ENCODE peak calls at places on chromosome 5, in seven cellular contexts. F, P, O, D, X, U and A are unnamed samples.

GRCh38 chr5:140346348-140347221 is at the start of gene HBEGF:
- DNase-seq in D (peak), F (peak), X (peak), P (peak), O (peak), U (peak), A (peak)

GRCh38 chr5:19977069-19977468 is 10.9 kb downstream of the CDH18 start:
- DNase-seq in F (no peak), O (no peak), X (no peak), D (no peak), U (no peak), P (no peak), A (no peak)

GRCh38 chr5:93071710-93072109 is 509.3 kb downstream of the NR2F1-AS1 start:
- DNase-seq in O (no peak), X (no peak), D (no peak), F (no peak), P (no peak), U (no peak), A (no peak)

GRCh38 chr5:122457178-122457826 is 145.3 kb downstream of the SNCAIP start:
- DNase-seq in D (no peak), P (no peak), U (no peak), F (no peak), X (no peak), O (no peak), A (no peak)

GRCh38 chr5:173764321-173765029 is 123.7 kb upstream of the CPEB4 start:
- DNase-seq in D (no peak), U (peak), P (peak), X (peak), F (peak), O (peak), A (no peak)

GRCh38 chr5:143014017-143014651 is 244.0 kb downstream of the ARHGAP26 start:
- DNase-seq in P (no peak), U (peak), F (no peak), X (peak), O (peak), D (peak), A (no peak)

GRCh38 chr5:149857499-149857898 is 87.1 kb downstream of the PDE6A start:
- DNase-seq in D (no peak), F (no peak), P (peak), X (no peak), U (no peak), O (no peak), A (no peak)

GRCh38 chr5:76818844-76819831 is at the start of gene F2RL1:
- DNase-seq in X (peak), P (peak), O (peak), U (peak), F (peak), D (peak), A (peak)

GRCh38 chr5:761206-761771 is 23.2 kb downstream of the ZDHHC11B start:
- DNase-seq in F (no peak), X (no peak), P (no peak), U (no peak), D (no peak), O (no peak), A (no peak)

GRCh38 chr5:171842006-171842776 is 56.6 kb downstream of the SMIM23 start:
- DNase-seq in X (peak), U (no peak), D (no peak), F (no peak), P (no peak), O (no peak), A (no peak)

GRCh38 chr5:125422342-125422741 is 675.9 kb upstream of the ZNF608 start:
- DNase-seq in P (no peak), O (no peak), U (no peak), F (no peak), D (no peak), X (no peak), A (no peak)

GRCh38 chr5:141876628-141877477 is 1.4 kb downstream of the PCDH1 start:
- DNase-seq in X (peak), U (no peak), P (peak), O (peak), F (no peak), D (peak), A (no peak)

GRCh38 chr5:13188393-13188792 is 756.1 kb downstream of the DNAH5 start:
- DNase-seq in O (no peak), F (no peak), U (no peak), D (no peak), X (no peak), P (no peak), A (no peak)

GRCh38 chr5:14672082-14672481 is 7.6 kb downstream of the OTULIN start:
- DNase-seq in D (no peak), X (peak), P (no peak), U (no peak), O (no peak), F (no peak), A (no peak)

GRCh38 chr5:3265936-3266335 is 329.7 kb upstream of the IRX1 start:
- DNase-seq in U (no peak), F (no peak), P (no peak), D (no peak), O (no peak), X (no peak), A (no peak)

DNA sequence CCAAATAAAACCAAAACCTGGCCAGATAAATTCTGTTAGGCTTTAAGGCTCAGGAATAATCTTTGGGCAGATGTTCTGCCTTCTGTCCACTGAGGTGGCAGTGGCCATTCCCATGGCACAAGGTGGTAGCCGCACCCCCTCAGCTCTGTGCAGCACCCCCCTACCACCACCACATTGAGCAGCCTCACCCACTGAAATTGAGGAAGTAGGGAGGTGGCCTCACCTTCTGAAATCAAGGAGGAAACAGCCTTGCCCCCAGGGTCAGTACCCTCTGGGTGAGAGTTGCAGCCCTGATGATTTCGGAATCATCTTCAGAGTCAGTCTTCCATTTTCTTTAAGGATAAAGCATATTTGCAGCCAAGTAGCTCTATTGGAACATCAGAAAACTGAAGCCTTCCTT is 204.8 kb upstream of the PIK3R1 start:
- DNase-seq in D (no peak), U (no peak), X (no peak), P (no peak), F (no peak), O (no peak), A (no peak)
- H4K8ac ChIP-seq in D (no peak), U (no peak), X (no peak), P (no peak), F (no peak), O (no peak), A (no peak)

GRCh38 chr5:6086871-6087270 is 291.5 kb downstream of the MED10 start:
- DNase-seq in D (no peak), P (no peak), X (no peak), O (no peak), F (no peak), U (no peak), A (no peak)
- H2BK120ac ChIP-seq in D (no peak), P (no peak), X (no peak), O (no peak), F (no peak), U (no peak), A (no peak)

DNA sequence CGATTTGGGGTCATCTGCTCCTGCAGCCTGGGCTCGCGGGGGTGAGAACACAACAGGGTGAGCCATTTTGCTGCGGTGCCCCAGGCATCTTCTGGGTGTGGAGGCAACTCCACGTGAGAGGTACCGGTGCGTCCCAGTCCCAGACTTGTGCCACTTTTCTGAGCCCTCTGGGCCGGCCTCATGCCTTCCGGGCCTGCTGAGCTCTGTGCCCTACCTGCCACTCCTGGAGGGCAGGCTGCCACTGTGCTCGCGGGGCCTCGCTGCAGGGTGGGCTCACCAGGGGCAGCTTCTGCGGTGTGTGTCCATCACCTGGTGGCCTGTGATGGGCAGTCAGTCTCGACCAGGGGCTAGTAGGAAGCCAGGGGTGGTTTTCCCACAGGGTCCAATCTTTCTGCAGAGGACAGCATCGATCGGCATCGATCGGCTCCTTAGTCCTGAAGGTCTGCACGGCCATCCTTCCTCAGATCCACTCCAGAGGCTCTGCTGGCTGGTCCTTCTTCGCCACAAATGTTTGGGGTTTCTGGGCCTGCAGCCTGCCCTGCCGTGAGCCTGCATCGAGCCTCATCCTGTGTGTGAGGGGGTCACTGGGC is 22.6 kb downstream of the IRX4 start:
- DNase-seq in P (no peak), O (no peak), F (no peak), U (no peak), X (no peak), D (no peak), A (no peak)
- H4K8ac ChIP-seq in P (no peak), O (no peak), F (no peak), U (no peak), X (no peak), D (no peak), A (no peak)

GRCh38 chr5:119070828-119071572 is at the start of gene DMXL1:
- DNase-seq in F (peak), U (peak), O (peak), P (peak), X (peak), D (peak), A (peak)
- H2BK120ac ChIP-seq in F (peak), U (no peak), O (no peak), P (peak), X (peak), D (peak), A (no peak)

GRCh38 chr5:129804705-129805104 is 56.8 kb downstream of the MINAR2 start:
- DNase-seq in X (no peak), F (no peak), D (no peak), U (peak), P (no peak), O (peak), A (no peak)
- H4K8ac ChIP-seq in X (no peak), F (no peak), D (no peak), U (no peak), P (no peak), O (no peak), A (no peak)

GRCh38 chr5:56763182-56763581 is 52.2 kb upstream of the MAP3K1 start:
- DNase-seq in D (no peak), X (no peak), O (no peak), F (no peak), P (no peak), U (no peak), A (no peak)

GRCh38 chr5:56757077-56757476 is 58.3 kb upstream of the MAP3K1 start:
- DNase-seq in O (peak), X (peak), P (peak), F (peak), D (no peak), U (no peak), A (no peak)

GRCh38 chr5:56760723-56761122 is 54.6 kb upstream of the MAP3K1 start:
- DNase-seq in X (no peak), D (no peak), O (peak), P (no peak), F (no peak), U (no peak), A (peak)

GRCh38 chr5:56761486-56761885 is 53.9 kb upstream of the MAP3K1 start:
- DNase-seq in U (no peak), X (no peak), P (no peak), F (no peak), O (no peak), D (no peak), A (no peak)

DNA sequence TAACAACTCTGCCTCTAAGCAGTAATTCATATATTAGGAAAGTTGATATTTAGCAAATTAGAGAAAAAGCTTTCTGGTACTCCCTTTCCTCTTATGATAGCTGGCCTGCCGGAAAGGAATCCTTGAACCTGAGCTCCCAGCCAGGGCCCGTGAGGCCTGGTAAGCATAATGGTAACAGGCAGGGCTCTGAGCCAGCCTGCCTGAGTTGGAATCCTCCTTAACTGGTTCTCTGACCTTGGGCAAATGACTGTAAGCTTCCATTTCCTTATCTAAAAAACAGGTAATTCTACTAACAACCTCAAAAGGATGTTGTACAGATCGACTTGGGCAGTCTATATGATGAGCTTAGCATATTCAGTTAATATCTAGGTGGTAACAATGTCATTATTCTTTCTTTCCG is 55.8 kb upstream of the MAP3K1 start:
- DNase-seq in P (no peak), U (no peak), X (peak), F (no peak), D (no peak), O (no peak), A (no peak)
- H2BK120ac ChIP-seq in P (no peak), U (no peak), X (no peak), F (no peak), D (no peak), O (no peak), A (no peak)

DNA sequence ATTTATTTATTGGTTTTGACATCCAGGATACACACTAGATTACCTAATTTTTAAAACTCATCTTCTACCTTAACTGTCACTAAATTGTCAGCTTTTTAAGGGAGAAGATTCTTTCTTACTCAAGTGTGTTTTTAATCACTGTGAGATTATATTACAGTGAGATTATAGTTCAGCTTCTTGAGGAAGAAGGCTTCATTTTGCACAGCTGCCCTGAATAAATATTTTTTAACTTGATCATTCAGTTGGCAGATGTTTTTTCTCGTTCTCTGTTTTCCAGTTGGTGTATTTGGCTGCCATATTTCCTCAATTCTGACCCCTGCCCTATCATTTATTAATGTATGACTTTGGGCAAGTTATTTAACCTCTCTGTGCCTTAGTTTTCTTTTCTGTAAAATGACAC is 15.0 kb upstream of the ELL2 start:
- DNase-seq in F (no peak), U (no peak), O (no peak), X (no peak), P (no peak), D (no peak), A (no peak)
- H4K8ac ChIP-seq in F (no peak), U (no peak), O (no peak), X (no peak), P (no peak), D (no peak), A (no peak)